ENCODE peak calls at places on chromosomes 2 and 18, in five cellular contexts. W is IMR-90, T is cardiac muscle cell, Y is mammary epithelial cell, O is ovary. X is an unnamed sample.

GRCh38 chr18:21682276-21683051 is 22.1 kb downstream of the ABHD3 start:
- DNase-seq in W (peak; percentile 67), T (peak; percentile 83), Y (peak; percentile 11), O (no peak), X (no peak)

GRCh38 chr2:80499095-80499494 is 194.5 kb upstream of the LRRTM1 start:
- DNase-seq in W (peak; percentile 65), T (peak; percentile 66), Y (peak; percentile 2), O (no peak), X (peak; percentile 4)

GRCh38 chr2:106111882-106112571 is 82.1 kb downstream of the UXS1 start:
- DNase-seq in W (no peak), T (no peak), Y (no peak), O (no peak), X (no peak)

GRCh38 chr2:137179542-137179941 is 414.2 kb downstream of the THSD7B start:
- DNase-seq in W (no peak), T (no peak), Y (peak; percentile 57), O (no peak), X (no peak)

GRCh38 chr2:44169155-44169898 is 652 bp downstream of the PPM1B start:
- DNase-seq in W (peak; percentile 37), T (peak; percentile 43), Y (peak; percentile 54), O (no peak), X (no peak)

GRCh38 chr18:33820517-33821368 is 242.7 kb downstream of the ASXL3 start:
- DNase-seq in W (no peak), T (no peak), Y (no peak), O (no peak), X (no peak)

GRCh38 chr2:15832849-15833680 is 107.3 kb upstream of the MYCN start:
- DNase-seq in W (no peak), T (no peak), Y (no peak), O (no peak), X (no peak)

GRCh38 chr18:54284967-54285785 is 15.9 kb downstream of the POLI start:
- DNase-seq in W (peak; percentile 75), T (peak; percentile 63), Y (peak; percentile 75), O (no peak), X (no peak)

GRCh38 chr18:74623047-74623816 is 25.6 kb downstream of the ZNF407 start:
- DNase-seq in W (peak; percentile 24), T (peak; percentile 29), Y (no peak), O (no peak), X (no peak)

GRCh38 chr2:106104332-106105062 is 89.6 kb downstream of the UXS1 start:
- DNase-seq in W (peak; percentile 66), T (peak; percentile 73), Y (peak; percentile 46), O (peak; percentile 52), X (no peak)

GRCh38 chr2:109528811-109529501 is 84.8 kb downstream of the SEPTIN10 start:
- DNase-seq in W (no peak), T (no peak), Y (no peak), O (no peak), X (no peak)

GRCh38 chr2:102346381-102347130 is 9.0 kb upstream of the IL18R1 start:
- DNase-seq in W (no peak), T (peak; percentile 38), Y (no peak), O (no peak), X (no peak)

GRCh38 chr2:75646090-75646582 is 447 bp upstream of the MRPL19 start:
- DNase-seq in W (no peak), T (no peak), Y (no peak), O (no peak), X (no peak)

GRCh38 chr2:226080323-226080722 is 680.8 kb downstream of the NYAP2 start:
- DNase-seq in W (peak; percentile 93), T (peak; percentile 64), Y (peak; percentile 33), O (no peak), X (no peak)

GRCh38 chr2:179274749-179275148 is 10.1 kb upstream of the SESTD1 start:
- DNase-seq in W (peak; percentile 22), T (no peak), Y (no peak), O (no peak), X (no peak)

GRCh38 chr2:100062315-100062714 is 80.1 kb downstream of the AFF3 start:
- DNase-seq in W (no peak), T (no peak), Y (no peak), O (no peak), X (no peak)

GRCh38 chr2:3728104-3729054 is 25.0 kb downstream of the DCDC2C start:
- DNase-seq in W (peak; percentile 67), T (peak; percentile 67), Y (peak; percentile 12), O (peak; percentile 38), X (no peak)

GRCh38 chr2:81576713-81577112 is 1272.2 kb upstream of the LRRTM1 start:
- DNase-seq in W (no peak), T (no peak), Y (no peak), O (no peak), X (no peak)

GRCh38 chr2:182248362-182248761 is 178.5 kb downstream of the PDE1A start:
- DNase-seq in W (no peak), T (no peak), Y (no peak), O (no peak), X (no peak)

GRCh38 chr2:13919981-13920382 is 712.5 kb upstream of the LRATD1 start:
- DNase-seq in W (no peak), T (no peak), Y (peak; percentile 24), O (no peak), X (no peak)

GRCh38 chr18:22551536-22552151 is 133.9 kb upstream of the CTAGE1 start:
- DNase-seq in W (peak; percentile 92), T (peak; percentile 82), Y (peak; percentile 99), O (no peak), X (no peak)

GRCh38 chr2:27712547-27712946 is 48.9 kb downstream of the SLC4A1AP start:
- DNase-seq in W (no peak), T (no peak), Y (no peak), O (no peak), X (no peak)

GRCh38 chr2:88074854-88075292 is 7.2 kb downstream of the SMYD1 start:
- DNase-seq in W (peak; percentile 67), T (peak; percentile 80), Y (peak; percentile 82), O (no peak), X (no peak)

DNA sequence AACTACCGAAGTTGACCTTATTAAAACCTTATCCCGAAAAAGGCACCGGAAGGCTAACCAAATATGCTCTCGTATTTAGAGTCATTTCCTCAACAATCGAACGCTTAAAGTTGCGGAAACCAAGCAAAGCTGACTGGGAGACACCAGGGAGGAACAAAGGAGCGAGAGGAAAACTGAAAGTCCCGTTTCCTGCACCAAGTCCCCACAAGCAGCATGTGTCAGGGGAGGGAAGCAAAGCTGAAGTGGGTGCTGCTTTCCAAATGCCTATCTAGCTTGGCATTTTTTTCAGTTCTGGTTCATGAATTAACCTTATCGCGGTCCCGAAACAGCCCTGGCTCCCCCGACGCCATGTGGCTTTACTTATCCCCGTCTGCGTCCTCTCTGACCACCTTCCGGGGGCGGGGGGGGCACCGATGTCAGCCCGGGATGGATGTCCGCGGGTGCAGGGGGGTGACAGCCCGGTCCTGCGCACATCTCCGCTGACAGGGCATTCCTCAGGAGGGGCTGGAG is 44.1 kb downstream of the ZNF516 start:
- DNase-seq in W (peak; percentile 72), T (peak; percentile 75), Y (peak; percentile 65), O (no peak), X (peak; percentile 13)
- H3K27ac ChIP-seq in W (peak overlapping the region; percentile 83), T (peak overlapping the region; percentile 86), Y (peak overlapping the region; percentile 77), O (peak overlapping the region; percentile 72), X (no peak overlapping the region)

DNA sequence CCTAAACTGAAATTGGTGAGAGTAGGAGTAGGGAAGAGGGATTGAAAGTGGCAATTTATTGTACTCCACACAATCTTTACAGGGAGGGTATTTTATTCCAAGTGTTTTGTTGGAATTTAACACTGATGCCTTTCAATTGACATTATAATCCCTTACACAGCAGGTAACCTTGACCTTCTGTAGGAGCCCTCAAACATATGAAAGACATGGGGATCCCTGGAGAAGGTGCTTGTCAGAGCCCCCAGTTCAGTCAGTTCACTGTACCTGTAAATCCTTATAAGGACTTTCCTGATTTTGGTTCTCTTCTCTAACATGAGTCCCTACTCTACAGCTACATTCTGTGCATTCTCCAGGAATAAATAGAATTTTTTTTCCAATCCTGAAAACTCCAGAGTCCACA is 384.9 kb upstream of the NRP2 start:
- DNase-seq in W (no peak), T (no peak), Y (no peak), O (no peak), X (no peak)
- H3K27ac ChIP-seq in W (peak overlapping the region; percentile 49), T (no peak overlapping the region), Y (no peak overlapping the region), O (no peak overlapping the region), X (no peak overlapping the region)

GRCh38 chr2:119222863-119223520 is 642 bp upstream of the STEAP3 start:
- DNase-seq in W (no peak), T (no peak), Y (no peak), O (no peak), X (no peak)
- H3K27ac ChIP-seq in W (no peak overlapping the region), T (no peak overlapping the region), Y (peak overlapping the region; percentile 24), O (peak overlapping the region; percentile 30), X (no peak overlapping the region)

GRCh38 chr2:25566694-25567093 is 106.7 kb downstream of the DTNB start:
- DNase-seq in W (peak; percentile 48), T (peak; percentile 71), Y (no peak), O (no peak), X (no peak)
- H3K27ac ChIP-seq in W (no peak overlapping the region), T (peak overlapping the region; percentile 22), Y (no peak overlapping the region), O (no peak overlapping the region), X (no peak overlapping the region)

DNA sequence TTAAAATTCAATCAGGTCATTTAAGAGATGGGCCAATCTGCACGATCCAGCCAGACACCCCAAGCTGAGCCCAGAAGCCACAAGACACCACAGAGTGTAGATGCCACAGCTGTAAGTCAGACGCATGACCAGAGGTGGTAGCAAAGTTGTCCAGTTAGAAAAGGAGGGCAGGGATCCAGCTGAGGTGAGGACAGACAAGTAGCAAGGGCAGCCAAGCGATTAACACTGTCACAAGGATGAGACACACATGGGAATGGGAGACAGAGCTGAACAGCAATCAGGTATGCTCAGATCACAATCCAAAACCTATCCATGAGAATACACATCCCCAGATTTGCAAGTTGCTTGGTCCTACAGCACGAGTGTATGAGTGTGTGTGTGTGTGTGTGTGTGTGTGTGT is 143.4 kb upstream of the STK17B start:
- DNase-seq in W (no peak), T (no peak), Y (no peak), O (no peak), X (no peak)
- H3K27ac ChIP-seq in W (no peak overlapping the region), T (no peak overlapping the region), Y (no peak overlapping the region), O (no peak overlapping the region), X (no peak overlapping the region)

GRCh38 chr2:8582191-8582849 is 99.5 kb upstream of the ID2 start:
- DNase-seq in W (no peak), T (no peak), Y (no peak), O (no peak), X (no peak)
- H3K27ac ChIP-seq in W (no peak overlapping the region), T (peak overlapping the region; percentile 28), Y (no peak overlapping the region), O (no peak overlapping the region), X (no peak overlapping the region)